ENCODE peak calls at places on chromosomes 12 and 14, in four cellular contexts. I, U, D and S are unnamed samples.

GRCh38 chr14:104682107-104682593 is 7.3 kb upstream of the INF2 start:
- DNase-seq in U (no peak), D (no peak), I (peak; percentile 17), S (no peak)

GRCh38 chr12:108854055-108854452 is 3.3 kb downstream of the SSH1 start:
- DNase-seq in U (peak; percentile 47), I (no peak), D (peak; percentile 44), S (peak; percentile 93)

GRCh38 chr12:64608901-64609542 is 1.3 kb upstream of the RASSF3 start:
- DNase-seq in D (no peak), U (peak; percentile 72), I (no peak), S (peak; percentile 64)

GRCh38 chr12:15830538-15830937 is 41.4 kb upstream of the EPS8 start:
- DNase-seq in I (no peak), D (no peak), U (no peak), S (peak; percentile 27)

GRCh38 chr12:81015510-81015909 is 62.4 kb upstream of the ACSS3 start:
- DNase-seq in I (no peak), D (no peak), U (no peak), S (no peak)

GRCh38 chr12:132375747-132376463 is 46.5 kb upstream of the GALNT9 start:
- DNase-seq in D (no peak), U (no peak), I (peak; percentile 6), S (no peak)

GRCh38 chr14:88829685-88830302 is 5.3 kb downstream of the TTC8 start:
- DNase-seq in U (no peak), D (no peak), I (no peak), S (no peak)

GRCh38 chr14:75242546-75243273 is 35.9 kb upstream of the FOS start:
- DNase-seq in U (no peak), I (peak; percentile 28), D (peak; percentile 35), S (peak; percentile 98)

GRCh38 chr14:76348898-76349297 is 27.0 kb upstream of the ESRRB start:
- DNase-seq in D (peak; percentile 22), I (peak; percentile 25), U (no peak), S (peak; percentile 12)

GRCh38 chr14:72472845-72473244 is 421.1 kb downstream of the DPF3 start:
- DNase-seq in U (no peak), I (no peak), D (no peak), S (no peak)

GRCh38 chr14:105328070-105328677 is 13.6 kb downstream of the PACS2 start:
- DNase-seq in D (no peak), U (no peak), I (no peak), S (no peak)

GRCh38 chr12:65822732-65823480 is 1.4 kb upstream of the HMGA2 start:
- DNase-seq in U (peak; percentile 14), D (no peak), I (no peak), S (peak; percentile 83)

GRCh38 chr12:28780096-28780495 is 369.0 kb upstream of the FAR2 start:
- DNase-seq in D (no peak), I (no peak), U (no peak), S (peak; percentile 81)

GRCh38 chr14:68491793-68492192 is 301.1 kb downstream of the ZFP36L1 start:
- DNase-seq in D (no peak), U (peak; percentile 68), I (no peak), S (no peak)

GRCh38 chr14:24428628-24429394 is 657 bp downstream of the CBLN3 start:
- DNase-seq in U (no peak), D (no peak), I (no peak), S (no peak)

GRCh38 chr12:4934651-4935050 is 24.9 kb downstream of the KCNA1 start:
- DNase-seq in I (no peak), U (no peak), D (no peak), S (no peak)

GRCh38 chr14:35349966-35350365 is 54.6 kb downstream of the NFKBIA start:
- DNase-seq in I (no peak), U (no peak), D (no peak), S (no peak)

GRCh38 chr12:54009171-54010052 is 627 bp downstream of the HOXC8 start:
- DNase-seq in I (no peak), U (no peak), D (no peak), S (peak; percentile 68)

GRCh38 chr12:3195859-3196483 is 118.8 kb downstream of the TSPAN9 start:
- DNase-seq in I (no peak), D (no peak), U (no peak), S (no peak)

GRCh38 chr14:100522616-100523021 is 64.6 kb downstream of the BEGAIN start:
- DNase-seq in D (peak; percentile 12), U (no peak), I (peak; percentile 9), S (no peak)

GRCh38 chr12:24617471-24617870 is 331.4 kb downstream of the BCAT1 start:
- DNase-seq in D (no peak), I (no peak), U (no peak), S (peak; percentile 34)

GRCh38 chr14:32623300-32624093 is 294.4 kb downstream of the AKAP6 start:
- DNase-seq in I (no peak), D (no peak), U (no peak), S (no peak)

GRCh38 chr12:114625294-114625851 is 58.6 kb downstream of the TBX3 start:
- DNase-seq in D (no peak), U (peak; percentile 60), I (no peak), S (peak; percentile 84)

GRCh38 chr14:25094171-25094907 is 44.4 kb upstream of the STXBP6 start:
- DNase-seq in D (no peak), U (no peak), I (no peak), S (no peak)

GRCh38 chr12:64672925-64673409 is 62.7 kb downstream of the RASSF3 start:
- DNase-seq in I (peak; percentile 49), D (peak; percentile 42), U (no peak), S (peak; percentile 77)

GRCh38 chr12:2692156-2692555 is 102.6 kb upstream of the FKBP4 start:
- DNase-seq in D (no peak), I (no peak), U (no peak), S (no peak)

GRCh38 chr12:123681605-123682004 is 10.7 kb downstream of the TCTN2 start:
- DNase-seq in D (no peak), U (peak; percentile 60), I (no peak), S (no peak)

GRCh38 chr14:101505216-101505970 is 55.9 kb upstream of the DIO3 start:
- DNase-seq in U (no peak), D (peak; percentile 11), I (no peak), S (no peak)

GRCh38 chr14:104341532-104342434 is 203.4 kb downstream of the KIF26A start:
- DNase-seq in I (no peak), U (peak; percentile 45), D (no peak), S (peak; percentile 8)

DNA sequence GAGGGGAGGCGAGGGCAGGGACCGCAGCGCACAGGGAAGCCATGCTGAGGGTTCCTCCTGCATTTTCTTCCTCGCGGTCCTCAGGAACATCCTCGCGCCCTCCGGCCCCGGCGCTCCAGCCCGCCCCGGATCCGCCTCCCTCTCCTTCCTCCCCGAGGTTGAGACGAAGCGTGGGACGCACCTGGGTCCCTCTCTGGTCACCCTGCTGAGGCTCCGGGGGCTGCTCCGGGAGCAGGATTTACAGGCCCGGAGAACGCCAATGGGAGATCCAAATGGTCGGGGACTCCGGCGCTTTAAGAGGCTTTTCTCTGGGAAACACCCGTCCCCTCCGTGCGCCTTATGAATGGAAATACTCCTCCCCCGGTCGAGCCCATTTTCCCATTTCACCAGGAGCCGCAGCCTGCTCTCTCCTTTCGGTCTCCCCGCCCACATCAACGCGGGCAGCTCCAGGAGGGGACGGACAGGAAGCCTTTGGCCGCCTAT is 379 bp upstream of the UNC79 start:
- DNase-seq in I (no peak), D (no peak), U (no peak), S (no peak)
- H3K4me3 ChIP-seq in I (peak overlapping the region; percentile 55), D (no peak overlapping the region), U (no peak overlapping the region), S (no peak overlapping the region)

DNA sequence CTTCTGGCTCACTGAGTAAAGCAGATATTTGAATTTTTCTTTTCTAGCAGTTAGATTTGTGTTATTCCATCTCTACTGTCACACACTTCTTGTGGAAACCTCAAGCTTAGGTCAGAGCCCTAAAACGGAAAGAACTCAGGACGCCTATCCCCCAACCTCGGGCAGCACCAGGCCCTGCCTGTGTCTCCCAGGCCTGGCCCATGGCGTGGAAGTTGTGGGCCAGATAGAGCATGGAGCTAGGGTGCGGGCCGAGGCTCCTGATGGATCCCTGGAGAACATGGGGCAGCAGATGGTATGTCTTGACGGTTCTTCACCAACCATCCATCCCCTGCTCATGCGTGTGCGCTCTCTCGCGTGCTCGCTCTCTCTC is 20.6 kb downstream of the P2RX4 start:
- DNase-seq in I (no peak), U (no peak), D (no peak), S (no peak)
- H3K4me3 ChIP-seq in I (no peak overlapping the region), U (no peak overlapping the region), D (no peak overlapping the region), S (no peak overlapping the region)

DNA sequence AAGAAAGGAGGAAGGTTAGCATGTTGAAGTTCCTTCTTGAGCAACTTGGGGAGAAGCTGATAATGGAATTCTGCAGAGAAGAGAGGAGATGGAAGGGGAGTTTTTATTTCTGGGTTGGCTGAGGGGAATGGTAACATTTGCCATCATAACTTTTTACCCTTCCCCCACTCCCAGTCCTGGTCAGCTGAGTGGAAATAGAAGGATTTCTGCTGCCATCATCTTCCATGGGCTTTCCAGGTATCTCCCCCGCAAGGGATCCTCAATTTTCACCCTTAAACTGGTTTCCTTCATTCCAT is 1.3 kb downstream of the DTX3 start:
- DNase-seq in I (no peak), U (no peak), D (no peak), S (no peak)
- H3K4me3 ChIP-seq in I (peak overlapping the region; percentile 83), U (no peak overlapping the region), D (no peak overlapping the region), S (no peak overlapping the region)

GRCh38 chr12:9405861-9406563 is 197.8 kb upstream of the PZP start:
- DNase-seq in U (no peak), I (no peak), D (no peak), S (no peak)
- H3K4me3 ChIP-seq in U (no peak overlapping the region), I (peak overlapping the region; percentile 51), D (no peak overlapping the region), S (no peak overlapping the region)

GRCh38 chr14:80554139-80554538 is 342.8 kb upstream of the DIO2 start:
- DNase-seq in I (no peak), U (no peak), D (no peak), S (no peak)
- H3K4me3 ChIP-seq in I (no peak overlapping the region), U (no peak overlapping the region), D (no peak overlapping the region), S (no peak overlapping the region)